ENCODE peak calls at places on chromosomes 12 and 14, in four cellular contexts. O is fibroblast of lung, D is adrenal gland, Y is heart right ventricle. X is an unnamed sample.

GRCh38 chr12:96131230-96131788 is 62.9 kb upstream of the ELK3 start:
- DNase-seq in Y (no peak), D (no peak), O (no peak), X (no peak)

GRCh38 chr12:129190827-129191226 is 337.5 kb downstream of the GLT1D1 start:
- DNase-seq in D (no peak), O (no peak), Y (no peak), X (no peak)

GRCh38 chr14:104595911-104596450 is 8.6 kb downstream of the TMEM179 start:
- DNase-seq in Y (no peak), O (no peak), D (no peak), X (no peak)

GRCh38 chr14:88044782-88045446 is 40.0 kb downstream of the GPR65 start:
- DNase-seq in D (no peak), Y (no peak), O (no peak), X (no peak)

GRCh38 chr12:131808744-131809371 is 19.3 kb upstream of the MMP17 start:
- DNase-seq in Y (peak), O (no peak), D (no peak), X (peak)

GRCh38 chr12:57520008-57520726 is at the start of gene DDIT3:
- DNase-seq in Y (peak), O (peak), D (peak), X (peak)

GRCh38 chr12:40351976-40352375 is 127.2 kb downstream of the LRRK2 start:
- DNase-seq in Y (no peak), D (no peak), O (peak), X (no peak)

GRCh38 chr14:71005076-71005475 is 97.8 kb downstream of the PCNX1 start:
- DNase-seq in O (no peak), Y (no peak), D (no peak), X (no peak)

GRCh38 chr14:60251877-60252276 is 2.9 kb downstream of the PPM1A start:
- DNase-seq in O (no peak), Y (no peak), D (no peak), X (no peak)

GRCh38 chr12:56840922-56841321 is 77.8 kb downstream of the HSD17B6 start:
- DNase-seq in D (no peak), O (peak), Y (no peak), X (no peak)

GRCh38 chr14:53703457-53703856 is 253.2 kb downstream of the BMP4 start:
- DNase-seq in D (no peak), O (no peak), Y (no peak), X (no peak)

GRCh38 chr12:68641138-68641537 is 30.4 kb downstream of the RAP1B start:
- DNase-seq in O (peak), D (no peak), Y (no peak), X (peak)

GRCh38 chr12:29889737-29890136 is 106.0 kb upstream of the TMTC1 start:
- DNase-seq in O (peak), D (peak), Y (no peak), X (peak)

GRCh38 chr12:112543666-112544185 is 125.0 kb downstream of the PTPN11 start:
- DNase-seq in Y (no peak), D (no peak), O (no peak), X (no peak)

GRCh38 chr14:63840981-63841380 is 11.8 kb upstream of the SYNE2 start:
- DNase-seq in O (no peak), D (no peak), Y (peak), X (peak)

GRCh38 chr12:55829967-55830600 is 697 bp upstream of the DNAJC14 start:
- DNase-seq in O (peak), D (peak), Y (peak), X (peak)

GRCh38 chr14:68772761-68773381 is 20.0 kb downstream of the ZFP36L1 start:
- DNase-seq in O (no peak), D (no peak), Y (no peak), X (no peak)

GRCh38 chr14:26113930-26114329 is 483.9 kb downstream of the NOVA1 start:
- DNase-seq in O (no peak), D (no peak), Y (no peak), X (no peak)

GRCh38 chr12:1812650-1813302 is 7.6 kb upstream of the LRTM2 start:
- DNase-seq in Y (no peak), D (no peak), O (peak), X (no peak)

GRCh38 chr12:52313461-52313860 is 7.7 kb downstream of the KRT83 start:
- DNase-seq in O (no peak), Y (no peak), D (no peak), X (no peak)

GRCh38 chr14:20606190-20606901 is 15.2 kb upstream of the RNASE12 start:
- DNase-seq in D (no peak), Y (no peak), O (no peak), X (no peak)

GRCh38 chr12:88946377-88946997 is 366.2 kb upstream of the KITLG start:
- DNase-seq in O (peak), D (no peak), Y (no peak), X (no peak)

GRCh38 chr12:114695305-114695592 is 11.3 kb upstream of the TBX3 start:
- DNase-seq in Y (no peak), D (no peak), O (no peak), X (no peak)

GRCh38 chr12:69062838-69063237 is 129.9 kb upstream of the CPM start:
- DNase-seq in D (no peak), Y (no peak), O (no peak), X (no peak)

GRCh38 chr12:117127933-117128823 is 29.0 kb upstream of the TESC start:
- DNase-seq in D (no peak), Y (no peak), O (no peak), X (no peak)

GRCh38 chr14:90726656-90727055 is 89.6 kb downstream of the TTC7B start:
- DNase-seq in O (peak), D (no peak), Y (no peak), X (no peak)

GRCh38 chr12:56231184-56231582 is 1.3 kb downstream of the SLC39A5 start:
- DNase-seq in D (no peak), O (no peak), Y (no peak), X (no peak)

GRCh38 chr14:77043177-77043983 is 14.9 kb upstream of the IRF2BPL start:
- DNase-seq in Y (no peak), O (peak), D (no peak), X (peak)

GRCh38 chr14:100065161-100065871 is at the start of gene EVL:
- DNase-seq in O (no peak), Y (peak), D (no peak), X (peak)

GRCh38 chr12:1873531-1874149 is 44.8 kb downstream of the CACNA2D4 start:
- DNase-seq in D (no peak), O (no peak), Y (no peak), X (no peak)

GRCh38 chr14:85542623-85543022 is 12.7 kb downstream of the FLRT2 start:
- DNase-seq in Y (no peak), O (no peak), D (no peak), X (no peak)

GRCh38 chr12:102061556-102062418 is at the start of gene WASHC3:
- DNase-seq in Y (peak), O (peak), D (peak), X (peak)
- TF ChIP-seq CTCF in Y (no peak), O (no peak), D (no peak), X (no peak)

GRCh38 chr14:92135269-92135668 is 13.5 kb downstream of the CPSF2 start:
- DNase-seq in D (no peak), O (peak), Y (no peak), X (no peak)
- TF ChIP-seq CTCF in D (peak), O (peak), Y (peak), X (peak)

GRCh38 chr12:53785161-53785560 is 33.4 kb upstream of the CISTR start:
- DNase-seq in O (no peak), D (no peak), Y (no peak), X (no peak)
- TF ChIP-seq CTCF in O (no peak), D (no peak), Y (no peak), X (no peak)

GRCh38 chr12:120639771-120640721 is at the start of gene CABP1:
- DNase-seq in D (no peak), Y (no peak), O (no peak), X (peak)
- TF ChIP-seq CTCF in D (no peak), Y (peak), O (no peak), X (peak)